ENCODE peak calls at places on chromosomes 1 and 21, in eight cellular contexts. V is fibroblast of villous mesenchyme, K is nephron progenitor cell, Q is heart left ventricle, H is type B pancreatic cell, N is GM06990, X is HFFc6, A is upper lobe of right lung. B is an unnamed sample.

GRCh38 chr21:44090332-44090731 is 16.9 kb upstream of the PWP2 start:
- DNase-seq in Q (no peak), N (no peak), X (no peak), H (peak), K (no peak), V (no peak), A (peak), B (no peak)

GRCh38 chr1:175192111-175192629 is 406 bp downstream of the KIAA0040 start:
- DNase-seq in K (peak), N (peak), Q (peak), V (peak), A (peak), X (no peak), H (no peak), B (no peak)

GRCh38 chr1:40122865-40123264 is 25.8 kb upstream of the PPT1 start:
- DNase-seq in A (no peak), N (no peak), K (no peak), X (no peak), H (no peak), V (no peak), Q (no peak), B (no peak)

GRCh38 chr21:41769106-41769505 is 2.3 kb upstream of the RIPK4 start:
- DNase-seq in X (no peak), A (peak), K (no peak), Q (no peak), N (no peak), H (no peak), V (no peak), B (no peak)

GRCh38 chr1:43147625-43148319 is 24.3 kb downstream of the EBNA1BP2 start:
- DNase-seq in Q (peak), X (peak), A (peak), K (peak), H (peak), V (peak), N (peak), B (peak)

GRCh38 chr1:210747890-210748289 is 386.1 kb downstream of the KCNH1 start:
- DNase-seq in X (no peak), Q (no peak), V (no peak), H (no peak), N (no peak), A (no peak), K (no peak), B (no peak)

GRCh38 chr1:121471517-121471916 is 286.7 kb downstream of the SRGAP2C start:
- DNase-seq in X (no peak), N (no peak), Q (no peak), K (no peak), A (no peak), H (no peak), V (no peak), B (no peak)

GRCh38 chr1:40956397-40956796 is 23.1 kb upstream of the CTPS1 start:
- DNase-seq in N (no peak), H (no peak), A (no peak), K (no peak), X (no peak), V (no peak), Q (no peak), B (no peak)

GRCh38 chr1:212699104-212699838 is 369 bp downstream of the BATF3 start:
- DNase-seq in A (peak), V (peak), H (peak), X (no peak), K (peak), N (peak), Q (peak), B (peak)

GRCh38 chr1:223520200-223520599 is 127.0 kb downstream of the CCDC185 start:
- DNase-seq in Q (no peak), H (no peak), K (no peak), N (no peak), V (no peak), A (no peak), X (no peak), B (no peak)

GRCh38 chr1:2539312-2539907 is 9.3 kb upstream of the HES5 start:
- DNase-seq in X (no peak), H (no peak), K (no peak), Q (no peak), V (no peak), A (no peak), N (no peak), B (no peak)

GRCh38 chr1:83090195-83090594 is 908.7 kb downstream of the TTLL7 start:
- DNase-seq in K (no peak), Q (no peak), H (no peak), X (no peak), A (no peak), V (no peak), N (no peak), B (no peak)

GRCh38 chr1:229839800-229840199 is 213.8 kb downstream of the URB2 start:
- DNase-seq in A (no peak), K (no peak), N (no peak), X (no peak), Q (no peak), V (no peak), H (no peak), B (no peak)

GRCh38 chr1:225817611-225818061 is 7.7 kb downstream of the EPHX1 start:
- DNase-seq in Q (peak), X (peak), A (peak), K (no peak), V (peak), H (no peak), N (no peak), B (peak)

GRCh38 chr21:41971891-41972290 is 18.1 kb upstream of the C2CD2 start:
- DNase-seq in X (no peak), Q (no peak), A (no peak), H (no peak), K (no peak), N (no peak), V (no peak), B (no peak)

GRCh38 chr1:165144757-165145397 is 211.6 kb downstream of the LMX1A start:
- DNase-seq in X (peak), K (peak), A (no peak), Q (peak), V (peak), H (peak), N (no peak), B (peak)

GRCh38 chr21:38806153-38806941 is 618 bp downstream of the ETS2 start:
- DNase-seq in X (no peak), A (peak), V (no peak), N (peak), Q (peak), H (no peak), K (peak), B (no peak)

GRCh38 chr1:5296135-5296930 is 641.9 kb downstream of the AJAP1 start:
- DNase-seq in X (no peak), K (no peak), Q (no peak), N (no peak), A (no peak), H (no peak), V (no peak), B (no peak)

GRCh38 chr1:77347646-77348045 is 65.8 kb downstream of the AK5 start:
- DNase-seq in X (peak), A (no peak), N (no peak), V (peak), Q (no peak), H (no peak), K (no peak), B (peak)

GRCh38 chr21:18529253-18529652 is 125.7 kb upstream of the TMPRSS15 start:
- DNase-seq in A (no peak), N (no peak), X (no peak), V (peak), Q (no peak), K (no peak), H (no peak), B (peak)

GRCh38 chr1:111802110-111802509 is 46.4 kb downstream of the DDX20 start:
- DNase-seq in V (no peak), X (no peak), H (no peak), A (no peak), N (no peak), Q (peak), K (no peak), B (no peak)

GRCh38 chr1:228852511-228853088 is 117.3 kb downstream of the RHOU start:
- DNase-seq in H (no peak), N (no peak), Q (no peak), V (no peak), X (no peak), A (no peak), K (no peak), B (no peak)

GRCh38 chr1:28602536-28603439 is 10.7 kb downstream of the RAB42 start:
- DNase-seq in H (no peak), K (peak), V (peak), N (no peak), A (no peak), X (peak), Q (peak), B (peak)

GRCh38 chr1:56821462-56821797 is 2.2 kb upstream of the FYB2 start:
- DNase-seq in A (no peak), X (peak), Q (no peak), K (no peak), H (no peak), V (peak), N (no peak), B (no peak)

GRCh38 chr1:44801491-44802305 is 1.5 kb downstream of the PLK3 start:
- DNase-seq in A (peak), Q (peak), V (no peak), N (no peak), H (no peak), X (no peak), K (no peak), B (no peak)

GRCh38 chr1:54934869-54935268 is 45.6 kb upstream of the TMEM61 start:
- DNase-seq in H (no peak), X (peak), Q (no peak), V (peak), A (no peak), K (no peak), N (no peak), B (peak)

GRCh38 chr1:168963596-168963995 is 142.9 kb upstream of the ATP1B1 start:
- DNase-seq in N (no peak), X (no peak), H (no peak), A (no peak), V (no peak), K (no peak), Q (no peak), B (no peak)

GRCh38 chr1:46342084-46342656 is 1.6 kb downstream of the NSUN4 start:
- DNase-seq in H (no peak), Q (no peak), N (no peak), V (peak), A (no peak), K (peak), X (peak), B (peak)

GRCh38 chr1:219247441-219247840 is 73.8 kb downstream of the LYPLAL1 start:
- DNase-seq in Q (no peak), H (no peak), V (no peak), K (no peak), N (no peak), X (no peak), A (no peak), B (no peak)

GRCh38 chr1:223079498-223079897 is 63.5 kb downstream of the TLR5 start:
- DNase-seq in Q (no peak), A (no peak), N (no peak), V (no peak), H (no peak), K (no peak), X (no peak), B (no peak)

GRCh38 chr1:154520333-154520732 is 18.1 kb upstream of the SHE start:
- DNase-seq in A (peak), K (no peak), V (no peak), H (no peak), X (no peak), N (no peak), Q (peak), B (no peak)

GRCh38 chr1:8476021-8476420 is 158.1 kb downstream of the SLC45A1 start:
- DNase-seq in N (no peak), X (no peak), Q (no peak), V (no peak), H (no peak), K (no peak), A (no peak), B (peak)

GRCh38 chr1:177945943-177946650 is 23.8 kb downstream of the SEC16B start:
- DNase-seq in K (peak), X (peak), H (peak), A (no peak), V (peak), Q (no peak), N (no peak), B (peak)

GRCh38 chr1:20376880-20377494 is 86.3 kb downstream of the VWA5B1 start:
- DNase-seq in N (peak), A (no peak), X (peak), H (no peak), V (peak), K (peak), Q (no peak), B (peak)

GRCh38 chr1:15260418-15261154 is 13.6 kb downstream of the FHAD1 start:
- DNase-seq in V (peak), H (peak), Q (no peak), X (peak), K (no peak), A (peak), N (no peak), B (no peak)

GRCh38 chr1:18673976-18674375 is 43.3 kb downstream of the PAX7 start:
- DNase-seq in X (no peak), Q (no peak), V (no peak), K (no peak), A (no peak), N (no peak), H (no peak), B (no peak)

GRCh38 chr1:116673935-116674630 is 6.5 kb upstream of the IGSF3 start:
- DNase-seq in K (no peak), H (no peak), X (no peak), V (no peak), N (no peak), A (no peak), Q (no peak), B (no peak)

GRCh38 chr21:38179504-38179900 is 77.3 kb upstream of the KCNJ15 start:
- DNase-seq in A (no peak), Q (no peak), N (no peak), X (no peak), H (no peak), V (no peak), K (no peak), B (no peak)

GRCh38 chr1:180636138-180636537 is 4.3 kb downstream of the XPR1 start:
- DNase-seq in K (no peak), V (peak), Q (no peak), N (no peak), A (no peak), X (no peak), H (no peak), B (no peak)

GRCh38 chr21:31136891-31137290 is 98.6 kb upstream of the KRTAP19-8 start:
- DNase-seq in H (no peak), X (no peak), Q (no peak), K (no peak), V (no peak), N (no peak), A (no peak), B (peak)
- TF ChIP-seq CTCF in H (no peak), X (no peak), Q (no peak), K (no peak), V (no peak), N (peak), A (no peak), B (no peak)

GRCh38 chr1:172778461-172779455 is 119.9 kb downstream of the FASLG start:
- DNase-seq in V (peak), N (peak), H (no peak), K (no peak), Q (no peak), A (no peak), X (no peak), B (peak)
- TF ChIP-seq CTCF in V (peak), N (peak), H (peak), K (no peak), Q (no peak), A (peak), X (peak), B (peak)

GRCh38 chr1:3942416-3943122 is 42.5 kb upstream of the C1orf174 start:
- DNase-seq in A (no peak), K (no peak), V (no peak), X (no peak), N (no peak), H (no peak), Q (no peak), B (no peak)

GRCh38 chr1:3940081-3940755 is 40.1 kb upstream of the C1orf174 start:
- DNase-seq in V (no peak), Q (no peak), K (no peak), X (no peak), H (no peak), A (no peak), N (no peak), B (no peak)

GRCh38 chr1:3943123-3943431 is 43.0 kb upstream of the C1orf174 start:
- DNase-seq in H (no peak), V (no peak), Q (no peak), N (no peak), X (no peak), A (no peak), K (no peak), B (no peak)

GRCh38 chr1:3939242-3940080 is 39.4 kb upstream of the C1orf174 start:
- DNase-seq in H (no peak), N (no peak), K (no peak), X (no peak), Q (no peak), A (no peak), V (no peak), B (no peak)

DNA sequence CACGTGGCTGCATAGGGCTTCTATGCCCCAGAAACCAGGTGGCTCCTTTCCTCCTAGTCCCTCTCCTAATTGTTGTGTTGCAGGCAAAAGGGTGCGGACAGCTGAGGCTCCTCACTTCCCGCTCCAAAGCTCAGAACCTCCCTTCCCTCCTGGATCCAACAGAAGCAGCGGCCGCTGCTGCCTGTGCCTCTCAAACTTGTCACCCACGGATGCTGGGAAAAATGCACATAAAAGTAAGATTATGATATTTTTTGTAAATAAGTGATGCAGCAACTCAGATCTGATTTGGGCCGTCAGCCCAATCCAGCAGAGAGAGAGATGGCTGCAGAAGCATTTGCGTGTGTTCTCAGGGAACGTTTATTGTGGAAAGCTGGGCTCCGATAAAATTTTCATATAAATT is 40.8 kb upstream of the C1orf174 start:
- DNase-seq in K (no peak), Q (no peak), X (no peak), A (no peak), N (no peak), H (no peak), V (no peak), B (no peak)
- TF ChIP-seq CTCF in K (no peak), Q (no peak), X (no peak), A (no peak), N (no peak), H (no peak), V (no peak), B (no peak)

DNA sequence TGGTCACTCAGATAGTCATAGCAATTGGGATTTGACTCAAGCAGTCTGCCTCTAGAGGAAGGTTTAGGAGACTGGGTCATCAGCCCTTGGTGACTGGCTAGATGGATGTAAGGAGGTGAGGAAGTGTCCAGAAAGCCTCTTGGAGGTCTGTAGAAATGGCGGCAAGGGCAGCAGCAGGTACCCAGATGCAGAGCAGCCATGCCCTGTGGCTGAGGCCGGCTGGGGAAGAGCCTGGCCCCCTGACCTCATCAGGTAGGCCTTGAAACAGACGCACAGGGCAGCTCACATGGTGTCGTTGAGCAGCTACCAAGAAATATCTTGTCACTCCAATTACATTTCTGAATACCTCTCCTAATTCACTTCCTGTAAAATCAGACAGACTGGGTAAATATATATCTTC is 98.2 kb downstream of the DMRTB1 start:
- DNase-seq in N (no peak), X (no peak), H (no peak), V (no peak), K (no peak), Q (peak), A (peak), B (no peak)
- TF ChIP-seq CTCF in N (no peak), X (no peak), H (no peak), V (no peak), K (no peak), Q (no peak), A (no peak), B (peak)

B was measured in AG10803.